ENCODE peak calls at places on chromosomes 13 and 19, in five cellular contexts. One of them, this sample, is unnamed.

GRCh38 chr13:109708014-109708617 is 78.3 kb downstream of the IRS2 start:
- DNase-seq in GM12878: no peak
- DNase-seq in IMR-90: no peak
- DNase-seq in fibroblast of lung: no peak
- DNase-seq in neural progenitor cell: no peak
- DNase-seq in this sample: no peak

GRCh38 chr19:46946611-46947238 is 72.9 kb upstream of the NPAS1 start:
- DNase-seq in IMR-90: no peak
- DNase-seq in fibroblast of lung: no peak
- DNase-seq in GM12878: no peak
- DNase-seq in neural progenitor cell: no peak
- DNase-seq in this sample: no peak

GRCh38 chr19:35757749-35758608 is at the start of gene PROSER3:
- DNase-seq in fibroblast of lung: peak; percentile 100
- DNase-seq in neural progenitor cell: peak; percentile 99
- DNase-seq in IMR-90: peak; percentile 100
- DNase-seq in GM12878: peak; percentile 99
- DNase-seq in this sample: peak; percentile 99

GRCh38 chr13:47087841-47088240 is 191.0 kb upstream of the HTR2A start:
- DNase-seq in IMR-90: peak; percentile 81
- DNase-seq in fibroblast of lung: peak; percentile 85
- DNase-seq in GM12878: no peak
- DNase-seq in neural progenitor cell: no peak
- DNase-seq in this sample: no peak

GRCh38 chr13:21986602-21987001 is 315.7 kb downstream of the FGF9 start:
- DNase-seq in neural progenitor cell: no peak
- DNase-seq in GM12878: no peak
- DNase-seq in IMR-90: peak; percentile 23
- DNase-seq in fibroblast of lung: no peak
- DNase-seq in this sample: no peak

GRCh38 chr13:46170687-46171086 is 11.3 kb downstream of the LCP1 start:
- DNase-seq in IMR-90: no peak
- DNase-seq in GM12878: no peak
- DNase-seq in fibroblast of lung: no peak
- DNase-seq in neural progenitor cell: no peak
- DNase-seq in this sample: no peak

GRCh38 chr19:8515317-8515716 is 1.4 kb upstream of the ZNF414 start:
- DNase-seq in IMR-90: no peak
- DNase-seq in fibroblast of lung: no peak
- DNase-seq in neural progenitor cell: no peak
- DNase-seq in GM12878: no peak
- DNase-seq in this sample: no peak

GRCh38 chr19:34327851-34328250 is 37.1 kb upstream of the GPI start:
- DNase-seq in neural progenitor cell: no peak
- DNase-seq in IMR-90: no peak
- DNase-seq in GM12878: no peak
- DNase-seq in fibroblast of lung: peak; percentile 35
- DNase-seq in this sample: no peak

GRCh38 chr13:44797685-44798084 is 191.6 kb downstream of the NUFIP1 start:
- DNase-seq in neural progenitor cell: no peak
- DNase-seq in fibroblast of lung: no peak
- DNase-seq in IMR-90: no peak
- DNase-seq in GM12878: no peak
- DNase-seq in this sample: no peak

GRCh38 chr13:23684647-23685046 is 114.4 kb downstream of the TNFRSF19 start:
- DNase-seq in fibroblast of lung: no peak
- DNase-seq in neural progenitor cell: no peak
- DNase-seq in GM12878: no peak
- DNase-seq in IMR-90: no peak
- DNase-seq in this sample: no peak

GRCh38 chr13:96671073-96671472 is 323.2 kb downstream of the OXGR1 start:
- DNase-seq in neural progenitor cell: no peak
- DNase-seq in IMR-90: no peak
- DNase-seq in fibroblast of lung: no peak
- DNase-seq in GM12878: no peak
- DNase-seq in this sample: no peak

GRCh38 chr13:92224052-92224821 is 825.8 kb downstream of the GPC5 start:
- DNase-seq in fibroblast of lung: peak; percentile 99
- DNase-seq in GM12878: no peak
- DNase-seq in IMR-90: peak; percentile 80
- DNase-seq in neural progenitor cell: no peak
- DNase-seq in this sample: no peak

GRCh38 chr19:48560095-48560530 is 8.1 kb downstream of the SULT2B1 start:
- DNase-seq in IMR-90: no peak
- DNase-seq in fibroblast of lung: no peak
- DNase-seq in neural progenitor cell: peak; percentile 32
- DNase-seq in GM12878: no peak
- DNase-seq in this sample: no peak

GRCh38 chr13:113977976-113978375 is 4.1 kb upstream of the C13orf46 start:
- DNase-seq in neural progenitor cell: no peak
- DNase-seq in GM12878: no peak
- DNase-seq in IMR-90: no peak
- DNase-seq in fibroblast of lung: no peak
- DNase-seq in this sample: no peak

GRCh38 chr19:45508931-45509691 is 1.8 kb downstream of the VASP start:
- DNase-seq in IMR-90: peak; percentile 66
- DNase-seq in neural progenitor cell: peak; percentile 77
- DNase-seq in fibroblast of lung: peak; percentile 79
- DNase-seq in GM12878: peak; percentile 69
- DNase-seq in this sample: no peak

GRCh38 chr13:31110617-31111016 is 51.1 kb downstream of the HSPH1 start:
- DNase-seq in neural progenitor cell: no peak
- DNase-seq in IMR-90: no peak
- DNase-seq in fibroblast of lung: no peak
- DNase-seq in GM12878: no peak
- DNase-seq in this sample: no peak

GRCh38 chr13:97967948-97968347 is 14.5 kb downstream of the IPO5 start:
- DNase-seq in GM12878: no peak
- DNase-seq in neural progenitor cell: no peak
- DNase-seq in IMR-90: no peak
- DNase-seq in fibroblast of lung: peak; percentile 63
- DNase-seq in this sample: no peak

GRCh38 chr13:77874406-77874805 is 44.2 kb downstream of the EDNRB start:
- DNase-seq in fibroblast of lung: peak; percentile 45
- DNase-seq in GM12878: no peak
- DNase-seq in neural progenitor cell: no peak
- DNase-seq in IMR-90: peak; percentile 80
- DNase-seq in this sample: no peak

GRCh38 chr19:28705008-28705407 is 507.9 kb downstream of the UQCRFS1 start:
- DNase-seq in fibroblast of lung: peak; percentile 92
- DNase-seq in GM12878: no peak
- DNase-seq in IMR-90: peak; percentile 62
- DNase-seq in neural progenitor cell: peak; percentile 48
- DNase-seq in this sample: peak; percentile 49

GRCh38 chr19:33399081-33399744 is 25.7 kb downstream of the CEBPG start:
- DNase-seq in IMR-90: no peak
- DNase-seq in neural progenitor cell: no peak
- DNase-seq in GM12878: no peak
- DNase-seq in fibroblast of lung: no peak
- DNase-seq in this sample: no peak

GRCh38 chr19:49746206-49746958 is 16.7 kb downstream of the TSKS start:
- DNase-seq in GM12878: no peak
- DNase-seq in IMR-90: no peak
- DNase-seq in fibroblast of lung: peak; percentile 38
- DNase-seq in neural progenitor cell: peak; percentile 61
- DNase-seq in this sample: no peak

GRCh38 chr13:66341038-66341437 is 889.1 kb downstream of the PCDH9 start:
- DNase-seq in GM12878: no peak
- DNase-seq in IMR-90: no peak
- DNase-seq in neural progenitor cell: no peak
- DNase-seq in fibroblast of lung: no peak
- DNase-seq in this sample: no peak

GRCh38 chr13:111245781-111246384 is 74.6 kb upstream of the TEX29 start:
- DNase-seq in GM12878: no peak
- DNase-seq in IMR-90: peak; percentile 56
- DNase-seq in neural progenitor cell: no peak
- DNase-seq in fibroblast of lung: peak; percentile 72
- DNase-seq in this sample: no peak

GRCh38 chr19:38529610-38530009 is 88.1 kb downstream of the MAP4K1 start:
- DNase-seq in neural progenitor cell: no peak
- DNase-seq in fibroblast of lung: no peak
- DNase-seq in GM12878: no peak
- DNase-seq in IMR-90: no peak
- DNase-seq in this sample: no peak
- H3K9ac ChIP-seq in neural progenitor cell: no peak overlapping the region
- H3K9ac ChIP-seq in fibroblast of lung: no peak overlapping the region
- H3K9ac ChIP-seq in GM12878: no peak overlapping the region
- H3K9ac ChIP-seq in IMR-90: no peak overlapping the region
- H3K9ac ChIP-seq in this sample: no peak overlapping the region

DNA sequence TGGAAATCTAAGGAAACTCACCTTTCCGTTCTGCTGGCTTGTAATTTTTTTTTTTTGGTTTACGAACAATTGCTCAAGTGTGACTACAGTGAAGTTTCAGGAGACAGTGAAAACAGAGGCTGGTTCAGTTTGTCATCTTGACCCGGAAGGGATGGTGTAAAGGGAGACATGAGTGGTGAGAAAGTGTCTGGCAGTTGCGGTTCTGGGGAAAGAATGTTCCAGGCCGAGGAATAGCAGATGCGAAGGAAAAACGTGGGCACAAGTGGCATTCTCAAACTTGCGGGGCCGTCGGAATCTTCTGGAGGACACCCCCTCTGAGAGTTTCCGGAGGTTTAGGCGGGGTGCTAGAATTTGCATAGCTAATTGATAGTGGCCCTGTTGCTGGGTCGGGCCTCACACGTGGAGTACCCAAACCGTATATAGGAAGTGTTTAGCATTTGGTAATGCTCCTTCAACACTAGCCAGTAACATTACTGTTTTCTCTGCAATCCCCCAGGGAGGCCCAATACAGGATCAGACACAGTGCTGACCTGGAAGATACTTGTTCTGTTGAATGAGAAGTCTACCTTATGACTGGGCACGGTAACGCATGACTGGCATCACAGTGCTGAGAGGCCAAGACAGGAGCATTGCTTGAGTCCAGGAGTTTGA is 2.8 kb upstream of the TNFSF9 start:
- DNase-seq in GM12878: peak; percentile 96
- DNase-seq in neural progenitor cell: no peak
- DNase-seq in IMR-90: no peak
- DNase-seq in fibroblast of lung: no peak
- DNase-seq in this sample: no peak
- H2AFZ ChIP-seq in GM12878: peak overlapping the region; percentile 38
- H2AFZ ChIP-seq in neural progenitor cell: no peak overlapping the region
- H2AFZ ChIP-seq in IMR-90: no peak overlapping the region
- H2AFZ ChIP-seq in fibroblast of lung: no peak overlapping the region
- H2AFZ ChIP-seq in this sample: no peak overlapping the region

GRCh38 chr19:18173572-18174294 is at the start of gene IFI30:
- DNase-seq in fibroblast of lung: no peak
- DNase-seq in GM12878: peak; percentile 79
- DNase-seq in IMR-90: no peak
- DNase-seq in neural progenitor cell: peak; percentile 76
- DNase-seq in this sample: no peak

GRCh38 chr19:18174983-18175382 is 1.4 kb downstream of the IFI30 start:
- DNase-seq in fibroblast of lung: no peak
- DNase-seq in IMR-90: no peak
- DNase-seq in GM12878: no peak
- DNase-seq in neural progenitor cell: no peak
- DNase-seq in this sample: no peak

GRCh38 chr19:18172331-18173053 is 1.1 kb upstream of the IFI30 start:
- DNase-seq in GM12878: no peak
- DNase-seq in neural progenitor cell: no peak
- DNase-seq in IMR-90: no peak
- DNase-seq in fibroblast of lung: no peak
- DNase-seq in this sample: no peak

GRCh38 chr19:18173054-18173571 is 500 bp upstream of the IFI30 start:
- DNase-seq in IMR-90: no peak
- DNase-seq in neural progenitor cell: no peak
- DNase-seq in GM12878: no peak
- DNase-seq in fibroblast of lung: no peak
- DNase-seq in this sample: no peak

DNA sequence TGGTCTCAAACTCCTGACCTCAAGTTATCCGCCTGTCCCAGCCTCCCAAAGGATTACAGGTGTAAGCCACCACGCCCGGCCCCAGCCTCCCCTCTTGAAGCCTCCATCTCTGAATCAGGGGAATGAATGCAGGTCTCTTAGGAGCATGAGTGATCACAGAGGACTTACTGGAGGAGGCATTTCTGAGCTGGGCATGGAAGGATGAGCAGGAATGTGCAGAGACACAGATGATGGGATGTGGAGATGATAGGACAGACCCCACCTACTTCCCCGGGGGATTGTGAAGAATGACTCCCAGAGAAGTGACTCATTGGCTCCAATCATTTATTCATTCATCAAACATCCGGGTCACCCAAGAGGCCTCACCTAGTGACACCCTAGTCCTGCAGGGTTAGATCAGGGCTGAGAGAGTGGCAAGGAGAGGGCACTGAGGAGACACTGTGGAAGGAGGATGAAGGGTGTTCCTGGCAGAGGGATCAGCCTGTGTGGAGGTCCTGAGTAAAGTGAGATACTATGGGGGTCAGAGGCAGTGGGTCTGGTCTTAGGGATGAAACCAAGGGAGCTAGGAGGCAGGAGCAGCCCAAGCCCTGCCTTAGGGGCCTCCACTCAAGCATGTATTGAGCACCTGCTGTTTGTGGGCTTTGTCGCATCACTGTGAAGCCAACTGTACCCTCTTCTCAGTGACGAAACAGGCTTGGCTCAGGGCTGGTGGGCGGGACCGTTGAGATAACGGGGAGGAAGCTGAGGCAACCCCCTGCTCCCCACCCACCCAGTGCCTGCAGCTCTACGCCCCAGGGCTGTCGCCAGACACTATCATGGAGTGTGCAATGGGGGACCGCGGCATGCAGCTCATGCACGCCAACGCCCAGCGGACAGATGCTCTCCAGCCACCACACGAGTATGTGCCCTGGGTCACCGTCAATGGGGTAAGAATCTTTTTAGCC is 3.0 kb downstream of the IFI30 start:
- DNase-seq in IMR-90: no peak
- DNase-seq in fibroblast of lung: no peak
- DNase-seq in GM12878: no peak
- DNase-seq in neural progenitor cell: no peak
- DNase-seq in this sample: no peak
- H3K9ac ChIP-seq in IMR-90: no peak overlapping the region
- H3K9ac ChIP-seq in fibroblast of lung: no peak overlapping the region
- H3K9ac ChIP-seq in GM12878: peak overlapping the region; percentile 43
- H3K9ac ChIP-seq in neural progenitor cell: no peak overlapping the region
- H3K9ac ChIP-seq in this sample: no peak overlapping the region

DNA sequence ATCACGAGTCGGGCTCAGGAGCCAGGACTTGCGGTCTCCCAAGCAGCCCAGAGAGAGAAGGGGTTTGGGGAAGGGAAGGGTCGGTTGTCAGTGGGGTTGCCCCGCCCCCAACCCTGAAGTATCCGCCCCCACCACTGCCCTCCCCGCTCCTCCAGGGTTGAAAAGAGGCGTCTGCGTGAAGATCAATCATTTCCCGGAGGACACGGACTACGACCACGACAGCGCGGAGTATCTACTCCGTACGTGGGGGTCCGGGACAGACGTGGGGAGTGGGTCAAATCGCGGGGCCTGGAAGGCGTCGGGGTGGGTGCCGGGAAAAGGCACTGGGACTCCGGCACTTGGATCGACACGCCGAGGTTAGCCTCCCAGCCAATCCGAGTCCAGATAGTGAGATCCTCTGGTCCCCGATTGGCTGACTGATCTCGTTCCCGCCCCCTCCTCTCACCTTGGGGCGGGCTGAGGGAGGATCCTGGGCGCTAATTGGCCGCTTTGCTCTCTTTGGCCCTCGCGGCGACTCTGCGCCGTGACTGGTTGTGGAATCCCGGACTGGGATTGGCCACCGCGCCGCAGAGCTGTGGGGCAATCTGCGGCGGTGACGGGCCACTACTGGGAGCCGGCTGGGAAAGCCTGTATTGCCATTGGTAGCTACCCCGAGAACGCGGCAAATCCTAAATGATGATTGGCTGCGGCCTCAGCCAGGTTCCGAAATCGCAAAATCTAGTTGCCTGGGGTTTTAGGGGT is 13.3 kb upstream of the CACNG6 start:
- DNase-seq in neural progenitor cell: peak; percentile 99
- DNase-seq in IMR-90: peak; percentile 84
- DNase-seq in GM12878: no peak
- DNase-seq in fibroblast of lung: peak; percentile 90
- DNase-seq in this sample: no peak
- H2AFZ ChIP-seq in neural progenitor cell: peak overlapping the region; percentile 65
- H2AFZ ChIP-seq in IMR-90: peak overlapping the region; percentile 88
- H2AFZ ChIP-seq in GM12878: no peak overlapping the region
- H2AFZ ChIP-seq in fibroblast of lung: no peak overlapping the region
- H2AFZ ChIP-seq in this sample: no peak overlapping the region

This sample was measured in keratinocyte.